ENCODE peak calls at places on chromosomes 2 and 18, in four cellular contexts. W is body of pancreas, X is lower leg skin, H is A549. L is an unnamed sample.
A peak's percentile ranks its signal among the peaks of the same experiment; 100 is the strongest.

GRCh38 chr18:286515-287310 is 18.9 kb upstream of the THOC1 start:
- DNase-seq in W (no peak), X (no peak), H (peak; percentile 10), L (no peak)

GRCh38 chr2:240469747-240470146 is 34.3 kb downstream of the GPC1 start:
- DNase-seq in W (no peak), X (peak; percentile 25), H (no peak), L (peak; percentile 29)

GRCh38 chr2:37671013-37671815 is at the start of gene CDC42EP3:
- DNase-seq in W (peak; percentile 68), X (peak; percentile 89), H (peak; percentile 67), L (peak; percentile 94)

GRCh38 chr2:219523031-219523671 is 8.9 kb downstream of the ASIC4 start:
- DNase-seq in W (no peak), X (no peak), H (no peak), L (no peak)

GRCh38 chr2:162537651-162538050 is 193.7 kb downstream of the GCA start:
- DNase-seq in W (no peak), X (no peak), H (no peak), L (no peak)

GRCh38 chr2:120244656-120245519 is 7.8 kb upstream of the RALB start:
- DNase-seq in W (no peak), X (no peak), H (no peak), L (peak; percentile 57)

GRCh38 chr2:50650398-50650810 is 381.5 kb downstream of the NRXN1 start:
- DNase-seq in W (no peak), X (no peak), H (no peak), L (no peak)

GRCh38 chr2:176781570-176782217 is 430.9 kb upstream of the HNRNPA3 start:
- DNase-seq in W (no peak), X (no peak), H (no peak), L (no peak)

GRCh38 chr2:161416633-161417427 is 733 bp downstream of the TBR1 start:
- DNase-seq in W (no peak), X (no peak), H (no peak), L (no peak)

GRCh38 chr18:2009957-2010697 is 561.2 kb downstream of the METTL4 start:
- DNase-seq in W (no peak), X (no peak), H (no peak), L (no peak)

GRCh38 chr2:132681766-132682165 is 11.8 kb upstream of the LYPD1 start:
- DNase-seq in W (no peak), X (no peak), H (no peak), L (no peak)

GRCh38 chr18:47595816-47596501 is 334.5 kb downstream of the SMAD2 start:
- DNase-seq in W (no peak), X (peak; percentile 52), H (peak; percentile 9), L (no peak)

GRCh38 chr2:36357506-36358316 is 2.1 kb downstream of the CRIM1 start:
- DNase-seq in W (no peak), X (peak; percentile 90), H (peak; percentile 89), L (peak; percentile 81)

GRCh38 chr2:219247678-219248642 is 2.7 kb downstream of the STK16 start:
- DNase-seq in W (no peak), X (no peak), H (peak; percentile 53), L (peak; percentile 85)

GRCh38 chr2:135744761-135745314 is 3.2 kb downstream of the UBXN4 start:
- DNase-seq in W (no peak), X (no peak), H (peak; percentile 59), L (peak; percentile 29)

GRCh38 chr2:227410191-227410590 is 22.4 kb upstream of the SCYGR1 start:
- DNase-seq in W (no peak), X (no peak), H (no peak), L (no peak)

GRCh38 chr2:167028503-167028902 is 140.2 kb downstream of the XIRP2 start:
- DNase-seq in W (no peak), X (no peak), H (no peak), L (no peak)
- TF ChIP-seq POLR2A in W (no peak), X (no peak), H (no peak), L (no peak)

GRCh38 chr2:187263675-187264580 is 184.1 kb downstream of the CALCRL start:
- DNase-seq in W (no peak), X (no peak), H (no peak), L (no peak)

GRCh38 chr2:187261705-187262104 is 186.3 kb downstream of the CALCRL start:
- DNase-seq in W (no peak), X (no peak), H (no peak), L (no peak)

GRCh38 chr2:187266147-187266546 is 181.9 kb downstream of the CALCRL start:
- DNase-seq in W (no peak), X (no peak), H (no peak), L (no peak)

GRCh38 chr2:187264612-187265011 is 183.4 kb downstream of the CALCRL start:
- DNase-seq in W (no peak), X (no peak), H (no peak), L (no peak)
- TF ChIP-seq POLR2A in W (no peak), X (no peak), H (no peak), L (no peak)

DNA sequence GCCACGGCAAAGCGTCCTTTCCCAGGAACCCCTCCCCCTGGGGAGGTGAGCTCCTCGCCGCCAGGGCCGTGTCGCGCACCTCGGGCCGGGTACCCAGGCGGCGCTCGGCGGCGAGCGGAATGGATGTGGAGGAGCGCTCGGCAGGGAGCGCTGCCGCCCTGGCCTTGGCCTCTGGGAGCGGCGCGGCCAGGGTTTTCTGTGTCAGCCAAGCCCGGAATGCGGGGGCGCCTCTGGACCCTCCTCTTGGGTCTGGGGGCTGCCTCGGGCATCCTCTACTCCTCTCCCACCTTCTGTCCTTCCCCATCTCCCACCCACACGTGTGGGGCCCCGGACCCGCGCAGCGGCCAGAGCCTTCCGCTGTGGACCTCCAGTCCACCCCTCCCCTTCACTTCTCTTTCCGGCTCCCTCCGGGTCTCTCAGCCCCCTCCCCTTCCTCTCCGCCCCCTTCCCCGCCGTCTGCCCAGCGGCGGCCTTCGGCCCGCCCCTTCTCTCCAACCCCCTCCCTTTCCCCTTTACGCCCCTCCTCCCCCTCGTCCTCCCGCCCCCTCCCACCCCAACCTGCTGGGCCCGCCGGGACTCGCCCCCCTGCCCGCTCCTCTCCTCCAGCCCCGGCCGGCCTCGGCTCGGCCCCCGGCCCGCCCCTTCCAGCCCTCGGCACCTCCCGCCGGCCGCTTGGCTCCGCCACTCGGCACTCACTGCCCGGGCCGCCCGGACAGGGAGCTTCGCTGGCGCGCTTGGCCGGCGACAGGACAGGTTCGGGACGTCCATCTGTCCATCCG is at the start of gene MERTK:
- DNase-seq in W (peak; percentile 83), X (peak; percentile 97), H (peak; percentile 87), L (peak; percentile 93)
- TF ChIP-seq POLR2A in W (peak; percentile 85), X (no peak), H (peak; percentile 96), L (no peak)

DNA sequence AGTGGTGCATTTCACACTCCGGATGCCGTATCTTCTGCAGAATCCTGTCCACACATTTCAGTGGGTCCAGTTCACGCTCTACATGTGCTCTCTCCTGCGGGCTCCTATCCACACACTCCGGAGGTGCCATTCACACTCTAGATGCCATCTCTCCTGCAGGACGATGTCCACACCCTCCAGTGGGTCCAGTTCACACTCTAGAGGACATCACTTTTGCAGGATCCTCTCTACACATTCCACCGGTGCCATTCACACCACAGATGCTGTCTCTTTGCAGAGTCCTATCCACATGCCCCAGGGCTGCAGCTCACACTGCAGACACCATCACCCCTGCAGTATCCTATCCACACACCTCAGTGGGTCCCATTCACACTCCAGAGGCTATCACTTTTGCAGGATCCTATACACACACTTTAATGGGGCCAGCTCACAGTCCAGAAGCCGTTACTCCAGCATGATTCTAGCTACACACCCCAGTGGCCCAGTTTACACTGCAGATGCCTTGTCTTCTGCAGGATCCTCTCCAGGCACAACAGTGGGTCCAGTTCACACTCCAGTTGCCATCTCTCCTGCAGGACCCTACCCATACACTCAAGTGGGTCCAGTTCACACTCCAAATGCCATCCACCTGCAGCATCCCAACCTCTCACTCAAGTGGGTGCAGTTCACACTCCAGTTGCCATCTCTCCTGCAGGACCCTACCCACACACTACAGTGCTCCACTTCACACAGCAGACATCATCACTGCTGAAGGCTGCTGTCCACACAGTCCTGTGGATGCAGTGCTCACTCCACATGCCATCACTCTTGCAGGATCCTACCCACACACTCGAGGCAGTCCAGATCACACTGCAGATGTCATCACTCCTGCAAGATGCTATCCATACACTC is 2.1 kb upstream of the PXDN start:
- DNase-seq in W (peak; percentile 2), X (peak; percentile 69), H (no peak), L (peak; percentile 56)
- TF ChIP-seq POLR2A in W (no peak), X (no peak), H (no peak), L (no peak)

GRCh38 chr2:231059756-231060155 is 3.1 kb downstream of the PSMD1 start:
- DNase-seq in W (no peak), X (no peak), H (no peak), L (no peak)

GRCh38 chr2:231057590-231057989 is 923 bp downstream of the PSMD1 start:
- DNase-seq in W (no peak), X (no peak), H (no peak), L (no peak)

GRCh38 chr2:231052494-231053451 is 3.9 kb upstream of the PSMD1 start:
- DNase-seq in W (peak; percentile 82), X (peak; percentile 95), H (peak; percentile 88), L (peak; percentile 97)

GRCh38 chr2:231058761-231059550 is 2.3 kb downstream of the PSMD1 start:
- DNase-seq in W (no peak), X (no peak), H (no peak), L (no peak)

GRCh38 chr2:231056453-231057416 is at the start of gene PSMD1:
- DNase-seq in W (peak; percentile 93), X (peak; percentile 98), H (peak; percentile 95), L (peak; percentile 97)
- TF ChIP-seq POLR2A in W (peak; percentile 63), X (no peak), H (peak; percentile 63), L (no peak)

L was measured in spleen.